ENCODE peak calls at places on chromosomes 13 and 19, in nine cellular contexts. One of them, this sample, is unnamed.

GRCh38 chr13:60112771-60113170 is 51.0 kb downstream of the DIAPH3 start:
- DNase-seq in esophagus muscularis mucosa: no peak
- DNase-seq in germinal center: no peak
- DNase-seq in activated CD8-positive, alpha-beta T cell treated with anti-CD3 and anti-CD28 coated beads for 36 hours: no peak
- DNase-seq in NCI-H1694 treated with DMSO at 0.1 percent for 48 hours: no peak
- DNase-seq in LHCN-M2: peak
- DNase-seq in NCI-H446 treated with DMSO at 0.1 percent for 48 hours: no peak
- DNase-seq in activated CD4-positive, alpha-beta T cell treated with anti-CD3 and anti-CD28 coated beads, Interleukin-2, amount 10 ng/mL, durations not matched to agents 7 days and 5 days: no peak
- DNase-seq in NCI-H1048: no peak
- DNase-seq in this sample: no peak

GRCh38 chr13:48750588-48751383 is 97.1 kb downstream of the CYSLTR2 start:
- DNase-seq in NCI-H1694 treated with DMSO at 0.1 percent for 48 hours: no peak
- DNase-seq in LHCN-M2: no peak
- DNase-seq in NCI-H1048: no peak
- DNase-seq in NCI-H446 treated with DMSO at 0.1 percent for 48 hours: no peak
- DNase-seq in activated CD8-positive, alpha-beta T cell treated with anti-CD3 and anti-CD28 coated beads for 36 hours: no peak
- DNase-seq in esophagus muscularis mucosa: no peak
- DNase-seq in activated CD4-positive, alpha-beta T cell treated with anti-CD3 and anti-CD28 coated beads, Interleukin-2, amount 10 ng/mL, durations not matched to agents 7 days and 5 days: no peak
- DNase-seq in germinal center: no peak
- DNase-seq in this sample: no peak

GRCh38 chr19:46624958-46625661 is at the start of gene PTGIR:
- DNase-seq in NCI-H1694 treated with DMSO at 0.1 percent for 48 hours: no peak
- DNase-seq in LHCN-M2: no peak
- DNase-seq in germinal center: no peak
- DNase-seq in NCI-H1048: no peak
- DNase-seq in activated CD4-positive, alpha-beta T cell treated with anti-CD3 and anti-CD28 coated beads, Interleukin-2, amount 10 ng/mL, durations not matched to agents 7 days and 5 days: peak
- DNase-seq in activated CD8-positive, alpha-beta T cell treated with anti-CD3 and anti-CD28 coated beads for 36 hours: peak
- DNase-seq in esophagus muscularis mucosa: peak
- DNase-seq in NCI-H446 treated with DMSO at 0.1 percent for 48 hours: no peak
- DNase-seq in this sample: no peak

GRCh38 chr19:48110350-48110966 is at the start of gene PLA2G4C:
- DNase-seq in NCI-H1694 treated with DMSO at 0.1 percent for 48 hours: peak
- DNase-seq in activated CD4-positive, alpha-beta T cell treated with anti-CD3 and anti-CD28 coated beads, Interleukin-2, amount 10 ng/mL, durations not matched to agents 7 days and 5 days: peak
- DNase-seq in esophagus muscularis mucosa: peak
- DNase-seq in NCI-H1048: peak
- DNase-seq in activated CD8-positive, alpha-beta T cell treated with anti-CD3 and anti-CD28 coated beads for 36 hours: peak
- DNase-seq in germinal center: peak
- DNase-seq in LHCN-M2: peak
- DNase-seq in NCI-H446 treated with DMSO at 0.1 percent for 48 hours: peak
- DNase-seq in this sample: peak

GRCh38 chr19:7844951-7845350 is 14.9 kb downstream of the EVI5L start:
- DNase-seq in NCI-H1694 treated with DMSO at 0.1 percent for 48 hours: no peak
- DNase-seq in activated CD8-positive, alpha-beta T cell treated with anti-CD3 and anti-CD28 coated beads for 36 hours: no peak
- DNase-seq in NCI-H1048: no peak
- DNase-seq in germinal center: no peak
- DNase-seq in LHCN-M2: no peak
- DNase-seq in NCI-H446 treated with DMSO at 0.1 percent for 48 hours: no peak
- DNase-seq in esophagus muscularis mucosa: no peak
- DNase-seq in activated CD4-positive, alpha-beta T cell treated with anti-CD3 and anti-CD28 coated beads, Interleukin-2, amount 10 ng/mL, durations not matched to agents 7 days and 5 days: no peak
- DNase-seq in this sample: no peak

GRCh38 chr13:26914624-26915023 is 154.0 kb upstream of the GPR12 start:
- DNase-seq in NCI-H1048: no peak
- DNase-seq in NCI-H446 treated with DMSO at 0.1 percent for 48 hours: no peak
- DNase-seq in activated CD4-positive, alpha-beta T cell treated with anti-CD3 and anti-CD28 coated beads, Interleukin-2, amount 10 ng/mL, durations not matched to agents 7 days and 5 days: peak
- DNase-seq in esophagus muscularis mucosa: no peak
- DNase-seq in NCI-H1694 treated with DMSO at 0.1 percent for 48 hours: peak
- DNase-seq in germinal center: no peak
- DNase-seq in activated CD8-positive, alpha-beta T cell treated with anti-CD3 and anti-CD28 coated beads for 36 hours: peak
- DNase-seq in LHCN-M2: peak
- DNase-seq in this sample: peak

GRCh38 chr13:62663767-62664166 is 1248.1 kb upstream of the PCDH20 start:
- DNase-seq in NCI-H446 treated with DMSO at 0.1 percent for 48 hours: no peak
- DNase-seq in esophagus muscularis mucosa: no peak
- DNase-seq in activated CD8-positive, alpha-beta T cell treated with anti-CD3 and anti-CD28 coated beads for 36 hours: no peak
- DNase-seq in NCI-H1048: no peak
- DNase-seq in NCI-H1694 treated with DMSO at 0.1 percent for 48 hours: no peak
- DNase-seq in germinal center: no peak
- DNase-seq in LHCN-M2: no peak
- DNase-seq in activated CD4-positive, alpha-beta T cell treated with anti-CD3 and anti-CD28 coated beads, Interleukin-2, amount 10 ng/mL, durations not matched to agents 7 days and 5 days: no peak
- DNase-seq in this sample: no peak

GRCh38 chr13:30605052-30605451 is 12.7 kb upstream of the USPL1 start:
- DNase-seq in NCI-H1694 treated with DMSO at 0.1 percent for 48 hours: no peak
- DNase-seq in NCI-H446 treated with DMSO at 0.1 percent for 48 hours: no peak
- DNase-seq in LHCN-M2: no peak
- DNase-seq in germinal center: no peak
- DNase-seq in activated CD4-positive, alpha-beta T cell treated with anti-CD3 and anti-CD28 coated beads, Interleukin-2, amount 10 ng/mL, durations not matched to agents 7 days and 5 days: no peak
- DNase-seq in activated CD8-positive, alpha-beta T cell treated with anti-CD3 and anti-CD28 coated beads for 36 hours: no peak
- DNase-seq in NCI-H1048: no peak
- DNase-seq in esophagus muscularis mucosa: no peak
- DNase-seq in this sample: no peak

GRCh38 chr13:106533101-106533939 is 2.1 kb downstream of the EFNB2 start:
- DNase-seq in NCI-H446 treated with DMSO at 0.1 percent for 48 hours: peak
- DNase-seq in germinal center: peak
- DNase-seq in NCI-H1694 treated with DMSO at 0.1 percent for 48 hours: peak
- DNase-seq in activated CD8-positive, alpha-beta T cell treated with anti-CD3 and anti-CD28 coated beads for 36 hours: peak
- DNase-seq in activated CD4-positive, alpha-beta T cell treated with anti-CD3 and anti-CD28 coated beads, Interleukin-2, amount 10 ng/mL, durations not matched to agents 7 days and 5 days: no peak
- DNase-seq in LHCN-M2: peak
- DNase-seq in NCI-H1048: no peak
- DNase-seq in esophagus muscularis mucosa: no peak
- DNase-seq in this sample: peak

GRCh38 chr19:16447015-16447384 is 24.8 kb downstream of the EPS15L1 start:
- DNase-seq in NCI-H1694 treated with DMSO at 0.1 percent for 48 hours: no peak
- DNase-seq in germinal center: peak
- DNase-seq in activated CD8-positive, alpha-beta T cell treated with anti-CD3 and anti-CD28 coated beads for 36 hours: peak
- DNase-seq in esophagus muscularis mucosa: no peak
- DNase-seq in NCI-H1048: no peak
- DNase-seq in NCI-H446 treated with DMSO at 0.1 percent for 48 hours: no peak
- DNase-seq in LHCN-M2: peak
- DNase-seq in activated CD4-positive, alpha-beta T cell treated with anti-CD3 and anti-CD28 coated beads, Interleukin-2, amount 10 ng/mL, durations not matched to agents 7 days and 5 days: peak
- DNase-seq in this sample: no peak

GRCh38 chr19:49441960-49442350 is 628 bp upstream of the SLC17A7 start:
- DNase-seq in activated CD4-positive, alpha-beta T cell treated with anti-CD3 and anti-CD28 coated beads, Interleukin-2, amount 10 ng/mL, durations not matched to agents 7 days and 5 days: no peak
- DNase-seq in esophagus muscularis mucosa: no peak
- DNase-seq in NCI-H446 treated with DMSO at 0.1 percent for 48 hours: no peak
- DNase-seq in germinal center: no peak
- DNase-seq in LHCN-M2: no peak
- DNase-seq in NCI-H1048: no peak
- DNase-seq in activated CD8-positive, alpha-beta T cell treated with anti-CD3 and anti-CD28 coated beads for 36 hours: no peak
- DNase-seq in NCI-H1694 treated with DMSO at 0.1 percent for 48 hours: no peak
- DNase-seq in this sample: no peak

GRCh38 chr13:99205621-99206220 is 5.1 kb downstream of the UBAC2 start:
- DNase-seq in NCI-H446 treated with DMSO at 0.1 percent for 48 hours: no peak
- DNase-seq in activated CD4-positive, alpha-beta T cell treated with anti-CD3 and anti-CD28 coated beads, Interleukin-2, amount 10 ng/mL, durations not matched to agents 7 days and 5 days: no peak
- DNase-seq in LHCN-M2: no peak
- DNase-seq in activated CD8-positive, alpha-beta T cell treated with anti-CD3 and anti-CD28 coated beads for 36 hours: no peak
- DNase-seq in esophagus muscularis mucosa: peak
- DNase-seq in NCI-H1694 treated with DMSO at 0.1 percent for 48 hours: no peak
- DNase-seq in germinal center: no peak
- DNase-seq in NCI-H1048: no peak
- DNase-seq in this sample: no peak

GRCh38 chr13:26601669-26602068 is 44.2 kb downstream of the WASF3 start:
- DNase-seq in NCI-H1694 treated with DMSO at 0.1 percent for 48 hours: peak
- DNase-seq in activated CD4-positive, alpha-beta T cell treated with anti-CD3 and anti-CD28 coated beads, Interleukin-2, amount 10 ng/mL, durations not matched to agents 7 days and 5 days: peak
- DNase-seq in germinal center: peak
- DNase-seq in esophagus muscularis mucosa: no peak
- DNase-seq in NCI-H446 treated with DMSO at 0.1 percent for 48 hours: no peak
- DNase-seq in NCI-H1048: peak
- DNase-seq in LHCN-M2: peak
- DNase-seq in activated CD8-positive, alpha-beta T cell treated with anti-CD3 and anti-CD28 coated beads for 36 hours: peak
- DNase-seq in this sample: no peak

GRCh38 chr19:10334340-10335148 is 1.2 kb upstream of the RAVER1 start:
- DNase-seq in NCI-H1048: peak
- DNase-seq in NCI-H446 treated with DMSO at 0.1 percent for 48 hours: peak
- DNase-seq in LHCN-M2: peak
- DNase-seq in activated CD8-positive, alpha-beta T cell treated with anti-CD3 and anti-CD28 coated beads for 36 hours: peak
- DNase-seq in esophagus muscularis mucosa: peak
- DNase-seq in activated CD4-positive, alpha-beta T cell treated with anti-CD3 and anti-CD28 coated beads, Interleukin-2, amount 10 ng/mL, durations not matched to agents 7 days and 5 days: peak
- DNase-seq in germinal center: peak
- DNase-seq in NCI-H1694 treated with DMSO at 0.1 percent for 48 hours: peak
- DNase-seq in this sample: peak

GRCh38 chr13:59112375-59112774 is 1051.4 kb downstream of the DIAPH3 start:
- DNase-seq in NCI-H1694 treated with DMSO at 0.1 percent for 48 hours: no peak
- DNase-seq in LHCN-M2: peak
- DNase-seq in germinal center: no peak
- DNase-seq in NCI-H446 treated with DMSO at 0.1 percent for 48 hours: peak
- DNase-seq in activated CD8-positive, alpha-beta T cell treated with anti-CD3 and anti-CD28 coated beads for 36 hours: no peak
- DNase-seq in activated CD4-positive, alpha-beta T cell treated with anti-CD3 and anti-CD28 coated beads, Interleukin-2, amount 10 ng/mL, durations not matched to agents 7 days and 5 days: no peak
- DNase-seq in NCI-H1048: no peak
- DNase-seq in esophagus muscularis mucosa: no peak
- DNase-seq in this sample: no peak

GRCh38 chr13:107121793-107122192 is 553.9 kb upstream of the ARGLU1 start:
- DNase-seq in NCI-H1048: no peak
- DNase-seq in germinal center: no peak
- DNase-seq in esophagus muscularis mucosa: no peak
- DNase-seq in LHCN-M2: no peak
- DNase-seq in activated CD8-positive, alpha-beta T cell treated with anti-CD3 and anti-CD28 coated beads for 36 hours: no peak
- DNase-seq in NCI-H446 treated with DMSO at 0.1 percent for 48 hours: no peak
- DNase-seq in NCI-H1694 treated with DMSO at 0.1 percent for 48 hours: no peak
- DNase-seq in activated CD4-positive, alpha-beta T cell treated with anti-CD3 and anti-CD28 coated beads, Interleukin-2, amount 10 ng/mL, durations not matched to agents 7 days and 5 days: no peak
- DNase-seq in this sample: no peak

GRCh38 chr13:23629566-23630272 is 59.5 kb downstream of the TNFRSF19 start:
- DNase-seq in NCI-H1048: no peak
- DNase-seq in germinal center: no peak
- DNase-seq in esophagus muscularis mucosa: no peak
- DNase-seq in activated CD8-positive, alpha-beta T cell treated with anti-CD3 and anti-CD28 coated beads for 36 hours: no peak
- DNase-seq in NCI-H446 treated with DMSO at 0.1 percent for 48 hours: no peak
- DNase-seq in activated CD4-positive, alpha-beta T cell treated with anti-CD3 and anti-CD28 coated beads, Interleukin-2, amount 10 ng/mL, durations not matched to agents 7 days and 5 days: no peak
- DNase-seq in LHCN-M2: no peak
- DNase-seq in NCI-H1694 treated with DMSO at 0.1 percent for 48 hours: no peak
- DNase-seq in this sample: no peak

GRCh38 chr13:76667551-76667950 is 218.7 kb downstream of the KCTD12 start:
- DNase-seq in esophagus muscularis mucosa: no peak
- DNase-seq in activated CD8-positive, alpha-beta T cell treated with anti-CD3 and anti-CD28 coated beads for 36 hours: peak
- DNase-seq in LHCN-M2: peak
- DNase-seq in NCI-H1694 treated with DMSO at 0.1 percent for 48 hours: peak
- DNase-seq in NCI-H1048: no peak
- DNase-seq in activated CD4-positive, alpha-beta T cell treated with anti-CD3 and anti-CD28 coated beads, Interleukin-2, amount 10 ng/mL, durations not matched to agents 7 days and 5 days: no peak
- DNase-seq in germinal center: no peak
- DNase-seq in NCI-H446 treated with DMSO at 0.1 percent for 48 hours: no peak
- DNase-seq in this sample: peak

GRCh38 chr19:50406156-50406820 is 12.4 kb upstream of the SPIB start:
- DNase-seq in LHCN-M2: no peak
- DNase-seq in activated CD4-positive, alpha-beta T cell treated with anti-CD3 and anti-CD28 coated beads, Interleukin-2, amount 10 ng/mL, durations not matched to agents 7 days and 5 days: no peak
- DNase-seq in activated CD8-positive, alpha-beta T cell treated with anti-CD3 and anti-CD28 coated beads for 36 hours: no peak
- DNase-seq in esophagus muscularis mucosa: no peak
- DNase-seq in NCI-H1694 treated with DMSO at 0.1 percent for 48 hours: no peak
- DNase-seq in NCI-H1048: no peak
- DNase-seq in NCI-H446 treated with DMSO at 0.1 percent for 48 hours: no peak
- DNase-seq in germinal center: no peak
- DNase-seq in this sample: no peak

GRCh38 chr13:39499580-39499979 is 103.4 kb downstream of the LHFPL6 start:
- DNase-seq in NCI-H1048: no peak
- DNase-seq in activated CD8-positive, alpha-beta T cell treated with anti-CD3 and anti-CD28 coated beads for 36 hours: no peak
- DNase-seq in activated CD4-positive, alpha-beta T cell treated with anti-CD3 and anti-CD28 coated beads, Interleukin-2, amount 10 ng/mL, durations not matched to agents 7 days and 5 days: no peak
- DNase-seq in esophagus muscularis mucosa: peak
- DNase-seq in LHCN-M2: no peak
- DNase-seq in NCI-H446 treated with DMSO at 0.1 percent for 48 hours: peak
- DNase-seq in NCI-H1694 treated with DMSO at 0.1 percent for 48 hours: no peak
- DNase-seq in germinal center: no peak
- DNase-seq in this sample: no peak

GRCh38 chr13:89746554-89746953 is 1600.9 kb upstream of the MIR17HG start:
- DNase-seq in NCI-H1694 treated with DMSO at 0.1 percent for 48 hours: no peak
- DNase-seq in activated CD8-positive, alpha-beta T cell treated with anti-CD3 and anti-CD28 coated beads for 36 hours: no peak
- DNase-seq in esophagus muscularis mucosa: no peak
- DNase-seq in germinal center: no peak
- DNase-seq in activated CD4-positive, alpha-beta T cell treated with anti-CD3 and anti-CD28 coated beads, Interleukin-2, amount 10 ng/mL, durations not matched to agents 7 days and 5 days: no peak
- DNase-seq in NCI-H1048: no peak
- DNase-seq in LHCN-M2: no peak
- DNase-seq in NCI-H446 treated with DMSO at 0.1 percent for 48 hours: peak
- DNase-seq in this sample: no peak

GRCh38 chr13:111900390-111901180 is 166.4 kb upstream of the SOX1 start:
- DNase-seq in NCI-H446 treated with DMSO at 0.1 percent for 48 hours: no peak
- DNase-seq in activated CD4-positive, alpha-beta T cell treated with anti-CD3 and anti-CD28 coated beads, Interleukin-2, amount 10 ng/mL, durations not matched to agents 7 days and 5 days: no peak
- DNase-seq in NCI-H1048: no peak
- DNase-seq in LHCN-M2: no peak
- DNase-seq in NCI-H1694 treated with DMSO at 0.1 percent for 48 hours: no peak
- DNase-seq in activated CD8-positive, alpha-beta T cell treated with anti-CD3 and anti-CD28 coated beads for 36 hours: no peak
- DNase-seq in esophagus muscularis mucosa: peak
- DNase-seq in germinal center: no peak
- DNase-seq in this sample: no peak

GRCh38 chr13:94342436-94343242 is 136.8 kb downstream of the DCT start:
- DNase-seq in NCI-H1694 treated with DMSO at 0.1 percent for 48 hours: no peak
- DNase-seq in activated CD4-positive, alpha-beta T cell treated with anti-CD3 and anti-CD28 coated beads, Interleukin-2, amount 10 ng/mL, durations not matched to agents 7 days and 5 days: no peak
- DNase-seq in esophagus muscularis mucosa: peak
- DNase-seq in germinal center: no peak
- DNase-seq in NCI-H446 treated with DMSO at 0.1 percent for 48 hours: no peak
- DNase-seq in LHCN-M2: no peak
- DNase-seq in NCI-H1048: no peak
- DNase-seq in activated CD8-positive, alpha-beta T cell treated with anti-CD3 and anti-CD28 coated beads for 36 hours: no peak
- DNase-seq in this sample: no peak

GRCh38 chr19:18428837-18429674 is 8.9 kb downstream of the ISYNA1 start:
- DNase-seq in activated CD4-positive, alpha-beta T cell treated with anti-CD3 and anti-CD28 coated beads, Interleukin-2, amount 10 ng/mL, durations not matched to agents 7 days and 5 days: peak
- DNase-seq in NCI-H1694 treated with DMSO at 0.1 percent for 48 hours: peak
- DNase-seq in germinal center: peak
- DNase-seq in esophagus muscularis mucosa: no peak
- DNase-seq in NCI-H1048: peak
- DNase-seq in NCI-H446 treated with DMSO at 0.1 percent for 48 hours: no peak
- DNase-seq in activated CD8-positive, alpha-beta T cell treated with anti-CD3 and anti-CD28 coated beads for 36 hours: peak
- DNase-seq in LHCN-M2: peak
- DNase-seq in this sample: peak

GRCh38 chr13:45809810-45810394 is 41.7 kb downstream of the SIAH3 start:
- DNase-seq in NCI-H1694 treated with DMSO at 0.1 percent for 48 hours: no peak
- DNase-seq in NCI-H446 treated with DMSO at 0.1 percent for 48 hours: no peak
- DNase-seq in germinal center: no peak
- DNase-seq in NCI-H1048: no peak
- DNase-seq in esophagus muscularis mucosa: no peak
- DNase-seq in activated CD8-positive, alpha-beta T cell treated with anti-CD3 and anti-CD28 coated beads for 36 hours: peak
- DNase-seq in activated CD4-positive, alpha-beta T cell treated with anti-CD3 and anti-CD28 coated beads, Interleukin-2, amount 10 ng/mL, durations not matched to agents 7 days and 5 days: peak
- DNase-seq in LHCN-M2: no peak
- DNase-seq in this sample: no peak

GRCh38 chr13:93561553-93561952 is 334.9 kb downstream of the GPC6 start:
- DNase-seq in activated CD8-positive, alpha-beta T cell treated with anti-CD3 and anti-CD28 coated beads for 36 hours: no peak
- DNase-seq in esophagus muscularis mucosa: no peak
- DNase-seq in germinal center: no peak
- DNase-seq in NCI-H446 treated with DMSO at 0.1 percent for 48 hours: no peak
- DNase-seq in activated CD4-positive, alpha-beta T cell treated with anti-CD3 and anti-CD28 coated beads, Interleukin-2, amount 10 ng/mL, durations not matched to agents 7 days and 5 days: no peak
- DNase-seq in NCI-H1694 treated with DMSO at 0.1 percent for 48 hours: peak
- DNase-seq in NCI-H1048: no peak
- DNase-seq in LHCN-M2: no peak
- DNase-seq in this sample: peak

GRCh38 chr19:15379996-15380647 is 535 bp upstream of the AKAP8 start:
- DNase-seq in germinal center: no peak
- DNase-seq in esophagus muscularis mucosa: no peak
- DNase-seq in NCI-H446 treated with DMSO at 0.1 percent for 48 hours: no peak
- DNase-seq in activated CD8-positive, alpha-beta T cell treated with anti-CD3 and anti-CD28 coated beads for 36 hours: no peak
- DNase-seq in LHCN-M2: peak
- DNase-seq in NCI-H1048: no peak
- DNase-seq in activated CD4-positive, alpha-beta T cell treated with anti-CD3 and anti-CD28 coated beads, Interleukin-2, amount 10 ng/mL, durations not matched to agents 7 days and 5 days: peak
- DNase-seq in NCI-H1694 treated with DMSO at 0.1 percent for 48 hours: no peak
- DNase-seq in this sample: peak

GRCh38 chr19:19342086-19343015 is 21.7 kb downstream of the MAU2 start:
- DNase-seq in esophagus muscularis mucosa: no peak
- DNase-seq in activated CD8-positive, alpha-beta T cell treated with anti-CD3 and anti-CD28 coated beads for 36 hours: no peak
- DNase-seq in NCI-H446 treated with DMSO at 0.1 percent for 48 hours: no peak
- DNase-seq in NCI-H1694 treated with DMSO at 0.1 percent for 48 hours: peak
- DNase-seq in NCI-H1048: no peak
- DNase-seq in activated CD4-positive, alpha-beta T cell treated with anti-CD3 and anti-CD28 coated beads, Interleukin-2, amount 10 ng/mL, durations not matched to agents 7 days and 5 days: no peak
- DNase-seq in germinal center: peak
- DNase-seq in LHCN-M2: peak
- DNase-seq in this sample: no peak

GRCh38 chr13:100214886-100215285 is 126.0 kb downstream of the PCCA start:
- DNase-seq in NCI-H446 treated with DMSO at 0.1 percent for 48 hours: no peak
- DNase-seq in activated CD4-positive, alpha-beta T cell treated with anti-CD3 and anti-CD28 coated beads, Interleukin-2, amount 10 ng/mL, durations not matched to agents 7 days and 5 days: no peak
- DNase-seq in esophagus muscularis mucosa: no peak
- DNase-seq in germinal center: no peak
- DNase-seq in activated CD8-positive, alpha-beta T cell treated with anti-CD3 and anti-CD28 coated beads for 36 hours: no peak
- DNase-seq in NCI-H1694 treated with DMSO at 0.1 percent for 48 hours: no peak
- DNase-seq in NCI-H1048: no peak
- DNase-seq in LHCN-M2: no peak
- DNase-seq in this sample: no peak

GRCh38 chr19:41384351-41384750 is 8.0 kb downstream of the TMEM91 start:
- DNase-seq in NCI-H1694 treated with DMSO at 0.1 percent for 48 hours: no peak
- DNase-seq in esophagus muscularis mucosa: no peak
- DNase-seq in LHCN-M2: no peak
- DNase-seq in NCI-H446 treated with DMSO at 0.1 percent for 48 hours: no peak
- DNase-seq in germinal center: no peak
- DNase-seq in activated CD4-positive, alpha-beta T cell treated with anti-CD3 and anti-CD28 coated beads, Interleukin-2, amount 10 ng/mL, durations not matched to agents 7 days and 5 days: no peak
- DNase-seq in activated CD8-positive, alpha-beta T cell treated with anti-CD3 and anti-CD28 coated beads for 36 hours: no peak
- DNase-seq in NCI-H1048: no peak
- DNase-seq in this sample: no peak

GRCh38 chr19:7917292-7918061 is 2.7 kb upstream of the SNAPC2 start:
- DNase-seq in NCI-H446 treated with DMSO at 0.1 percent for 48 hours: no peak
- DNase-seq in NCI-H1048: no peak
- DNase-seq in activated CD4-positive, alpha-beta T cell treated with anti-CD3 and anti-CD28 coated beads, Interleukin-2, amount 10 ng/mL, durations not matched to agents 7 days and 5 days: peak
- DNase-seq in LHCN-M2: peak
- DNase-seq in activated CD8-positive, alpha-beta T cell treated with anti-CD3 and anti-CD28 coated beads for 36 hours: peak
- DNase-seq in esophagus muscularis mucosa: no peak
- DNase-seq in germinal center: peak
- DNase-seq in NCI-H1694 treated with DMSO at 0.1 percent for 48 hours: peak
- DNase-seq in this sample: no peak